ENCODE peak calls at places on chromosomes 12 and 14, in four cellular contexts. O, W, P and E are unnamed samples.

GRCh38 chr12:32734952-32735351 is 20.7 kb downstream of the YARS2 start:
- DNase-seq in O (no peak), W (no peak), P (no peak), E (no peak)

GRCh38 chr12:71958056-71958455 is 19.4 kb downstream of the TPH2 start:
- DNase-seq in O (peak), W (peak), P (no peak), E (no peak)

GRCh38 chr14:105144231-105144665 is 24.3 kb downstream of the JAG2 start:
- DNase-seq in O (no peak), W (no peak), P (no peak), E (no peak)

GRCh38 chr14:29955087-29955486 is 27.4 kb upstream of the PRKD1 start:
- DNase-seq in O (peak), W (peak), P (no peak), E (no peak)

GRCh38 chr14:31419179-31420012 is 954 bp downstream of the HEATR5A start:
- DNase-seq in O (peak), W (peak), P (peak), E (no peak)

GRCh38 chr14:78007160-78007559 is 163.0 kb upstream of the NRXN3 start:
- DNase-seq in O (peak), W (peak), P (peak), E (peak)

GRCh38 chr12:125518074-125518473 is 452.8 kb downstream of the AACS start:
- DNase-seq in O (peak), W (no peak), P (no peak), E (no peak)

GRCh38 chr14:92863281-92863680 is 59.7 kb upstream of the CHGA start:
- DNase-seq in O (peak), W (no peak), P (peak), E (no peak)

GRCh38 chr14:32368107-32368506 is 39.0 kb downstream of the AKAP6 start:
- DNase-seq in O (no peak), W (no peak), P (no peak), E (no peak)

GRCh38 chr14:101665478-101666078 is 95.9 kb upstream of the PPP2R5C start:
- DNase-seq in O (peak), W (peak), P (peak), E (peak)

GRCh38 chr14:68137704-68138619 is 318.4 kb downstream of the RAD51B start:
- DNase-seq in O (peak), W (peak), P (peak), E (peak)